ENCODE peak calls at places on chromosome 18, in five cellular contexts. L is lower lobe of right lung, W is AG04450, M is lower leg skin, G is kidney epithelial cell. P is an unnamed sample.

GRCh38 chr18:12231986-12232385 is 22.2 kb upstream of the CIDEA start:
- DNase-seq in W (no peak), M (no peak), L (no peak), G (no peak), P (no peak)

GRCh38 chr18:61635901-61636528 is 256.8 kb downstream of the RNF152 start:
- DNase-seq in M (no peak), G (no peak), L (peak; percentile 49), W (peak; percentile 11), P (no peak)

GRCh38 chr18:65753520-65753919 is 2.7 kb downstream of the CDH7 start:
- DNase-seq in G (peak; percentile 9), W (no peak), M (no peak), L (no peak), P (no peak)

GRCh38 chr18:3998698-3999333 is 456.3 kb downstream of the DLGAP1 start:
- DNase-seq in M (no peak), G (no peak), W (peak; percentile 30), L (no peak), P (no peak)

GRCh38 chr18:10474309-10474708 is 19.9 kb downstream of the APCDD1 start:
- DNase-seq in M (no peak), L (no peak), W (no peak), G (no peak), P (no peak)

GRCh38 chr18:7626922-7627440 is 59.9 kb downstream of the PTPRM start:
- DNase-seq in G (peak; percentile 67), L (no peak), M (no peak), W (peak; percentile 20), P (no peak)

GRCh38 chr18:45227004-45227403 is 388.3 kb upstream of the SLC14A2 start:
- DNase-seq in M (no peak), W (no peak), G (no peak), L (no peak), P (no peak)

GRCh38 chr18:57889841-57890240 is 86.7 kb upstream of the ATP8B1 start:
- DNase-seq in L (no peak), M (no peak), W (no peak), G (no peak), P (no peak)

GRCh38 chr18:48833701-48834394 is 116.9 kb downstream of the SMAD7 start:
- DNase-seq in G (no peak), M (peak; percentile 78), L (peak; percentile 47), W (no peak), P (peak; percentile 35)

GRCh38 chr18:38458673-38459072 is 893.1 kb upstream of the CELF4 start:
- DNase-seq in G (no peak), M (no peak), W (no peak), L (no peak), P (no peak)

DNA sequence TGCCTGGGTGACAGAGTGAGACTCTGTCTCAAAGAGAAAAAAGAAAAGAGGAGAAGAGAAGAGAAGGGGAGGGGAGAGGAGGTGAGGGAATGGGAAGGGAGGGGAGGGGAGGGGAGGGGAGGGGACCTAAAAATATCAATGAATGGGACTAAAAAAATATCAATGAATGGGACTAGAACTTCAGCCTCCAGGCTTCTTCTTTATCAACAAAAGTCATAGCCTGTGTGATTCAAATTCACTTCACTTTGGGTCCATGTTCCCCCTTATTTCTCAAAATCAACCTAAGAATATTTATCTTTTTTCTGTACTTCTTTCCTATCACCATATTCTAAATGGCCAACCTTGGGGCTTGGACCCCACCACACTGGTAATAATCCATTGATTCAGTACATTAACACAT is 92.1 kb upstream of the PIK3C3 start:
- DNase-seq in M (no peak), G (no peak), W (no peak), L (no peak), P (no peak)
- H3K4me3 ChIP-seq in M (no peak overlapping the region), G (no peak overlapping the region), W (no peak overlapping the region), L (no peak overlapping the region), P (no peak overlapping the region)

GRCh38 chr18:32670727-32671126 is 102.1 kb downstream of the KLHL14 start:
- DNase-seq in M (no peak), W (no peak), L (no peak), G (no peak), P (no peak)
- TF ChIP-seq CTCF in M (no peak), W (no peak), L (no peak), G (no peak), P (no peak)

DNA sequence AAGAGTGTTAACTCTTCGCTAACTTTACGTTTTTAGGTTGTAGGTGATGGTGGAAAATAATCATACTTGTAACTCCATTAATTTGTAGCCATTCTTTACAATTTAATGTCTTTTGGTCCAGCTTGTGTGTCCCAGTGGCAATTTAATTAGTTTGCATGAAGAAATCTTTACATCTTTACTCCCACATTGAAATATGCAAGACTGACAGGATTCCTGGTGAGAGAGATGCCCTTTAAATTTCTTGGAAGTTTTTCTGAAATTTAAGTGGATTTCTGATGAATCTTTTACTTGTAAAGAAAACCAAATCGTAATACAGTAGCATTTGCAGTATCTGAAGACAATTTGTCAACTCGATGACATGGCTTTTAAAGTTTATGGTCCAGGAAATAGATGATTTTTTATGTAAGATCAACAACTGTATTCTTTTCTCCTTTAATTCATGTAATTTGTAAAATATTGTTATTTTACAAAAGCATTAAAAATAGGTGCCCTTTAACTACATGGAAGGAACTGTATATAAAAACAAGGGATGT is 3.0 kb downstream of the PHLPP1 start:
- DNase-seq in L (no peak), G (no peak), W (no peak), M (no peak), P (no peak)
- H3K4me3 ChIP-seq in L (peak overlapping the region; percentile 71), G (peak overlapping the region; percentile 76), W (peak overlapping the region; percentile 11), M (no peak overlapping the region), P (no peak overlapping the region)

GRCh38 chr18:62991959-62992358 is 276.6 kb downstream of the PHLPP1 start:
- DNase-seq in M (peak; percentile 62), L (no peak), W (no peak), G (no peak), P (no peak)
- TF ChIP-seq CTCF in M (no peak), L (no peak), W (no peak), G (no peak), P (peak; percentile 21)

GRCh38 chr18:77251730-77252050 is 2.0 kb downstream of the GALR1 start:
- DNase-seq in G (no peak), M (no peak), L (no peak), W (no peak), P (no peak)
- H3K4me3 ChIP-seq in G (no peak overlapping the region), M (no peak overlapping the region), L (no peak overlapping the region), W (no peak overlapping the region), P (no peak overlapping the region)

GRCh38 chr18:56402872-56403516 is 235.4 kb downstream of the TXNL1 start:
- DNase-seq in W (peak; percentile 59), M (no peak), G (peak; percentile 48), L (no peak), P (no peak)

DNA sequence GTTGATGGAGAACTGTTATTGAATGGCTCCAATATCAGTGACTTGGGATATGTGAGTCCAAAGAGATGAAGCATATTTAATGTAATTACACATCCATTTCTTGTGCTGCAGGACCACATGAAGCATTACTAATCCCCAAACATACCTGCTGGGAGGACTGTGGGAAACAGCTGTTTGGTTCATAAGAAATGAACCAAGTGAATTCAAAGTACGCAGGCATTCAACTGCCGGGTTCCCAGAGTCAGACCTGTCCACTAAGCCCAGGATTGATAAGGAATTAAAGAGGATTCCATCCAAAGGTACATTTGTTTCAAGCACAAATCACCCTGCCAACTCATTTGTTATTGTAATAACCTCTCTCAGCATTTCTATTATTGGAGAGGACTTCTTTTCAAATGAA is 230.8 kb downstream of the TXNL1 start:
- DNase-seq in W (no peak), M (no peak), L (no peak), G (no peak), P (no peak)
- TF ChIP-seq CTCF in W (no peak), M (no peak), L (no peak), G (no peak), P (no peak)

P was measured in GM06990.